ENCODE peak calls at places on chromosomes 3 and 15, in four cellular contexts. C, M, W and B are unnamed samples.

GRCh38 chr3:35437381-35437780 is 201.9 kb upstream of the ARPP21 start:
- DNase-seq in C (no peak), M (no peak), W (no peak), B (no peak)

GRCh38 chr3:17836919-17837318 is 94.5 kb upstream of the TBC1D5 start:
- DNase-seq in C (no peak), M (no peak), W (no peak), B (no peak)

GRCh38 chr15:32685576-32685975 is 32.2 kb upstream of the GREM1 start:
- DNase-seq in C (no peak), M (no peak), W (no peak), B (no peak)

GRCh38 chr3:48464713-48465221 is 18.2 kb downstream of the ATRIP start:
- DNase-seq in C (no peak), M (no peak), W (no peak), B (no peak)

GRCh38 chr3:30370681-30371271 is 235.6 kb upstream of the TGFBR2 start:
- DNase-seq in C (no peak), M (no peak), W (no peak), B (no peak)

GRCh38 chr15:40365016-40365415 is 7.0 kb downstream of the DISP2 start:
- DNase-seq in C (no peak), M (no peak), W (no peak), B (no peak)

GRCh38 chr15:24878153-24878552 is 76.6 kb upstream of the SNRPN start:
- DNase-seq in C (no peak), M (no peak), W (no peak), B (peak)

GRCh38 chr3:15633766-15634588 is 32.4 kb downstream of the BTD start:
- DNase-seq in C (no peak), M (no peak), W (no peak), B (no peak)

GRCh38 chr15:96336045-96336642 is 5.6 kb downstream of the NR2F2 start:
- DNase-seq in C (no peak), M (no peak), W (no peak), B (no peak)

GRCh38 chr15:68808770-68809169 is 11.9 kb downstream of the ANP32A start:
- DNase-seq in C (no peak), M (no peak), W (no peak), B (no peak)

GRCh38 chr15:39154136-39154770 is 426.6 kb upstream of the THBS1 start:
- DNase-seq in C (no peak), M (no peak), W (no peak), B (no peak)
- TF ChIP-seq CTCF in C (peak), M (peak), W (peak), B (no peak)

GRCh38 chr3:153704115-153704514 is 417.1 kb upstream of the ARHGEF26 start:
- DNase-seq in C (no peak), M (no peak), W (no peak), B (no peak)
- TF ChIP-seq CTCF in C (no peak), M (no peak), W (no peak), B (no peak)

GRCh38 chr3:140922634-140923033 is 19.0 kb upstream of the SLC25A36 start:
- DNase-seq in C (no peak), M (no peak), W (no peak), B (no peak)
- TF ChIP-seq CTCF in C (peak), M (peak), W (peak), B (no peak)

DNA sequence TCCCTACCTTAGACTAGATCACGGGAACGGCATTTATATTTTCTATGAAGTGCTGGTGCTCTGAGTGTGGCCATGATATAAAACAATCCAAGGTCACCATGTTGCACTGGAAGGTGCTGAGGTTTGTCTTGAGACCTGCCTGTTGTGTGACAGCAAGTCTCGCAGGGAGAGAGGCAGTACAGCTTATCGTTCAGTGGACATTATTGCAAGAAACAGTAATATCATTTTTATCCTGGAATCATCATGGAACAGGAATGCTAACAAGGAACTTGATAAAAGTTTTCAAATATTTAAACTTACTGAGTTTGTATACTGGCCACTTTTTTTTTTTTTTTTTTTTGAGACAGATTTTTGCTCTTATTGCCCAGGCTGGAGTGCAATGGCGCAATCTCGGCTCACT is 40.0 kb upstream of the GCNT3 start:
- DNase-seq in C (no peak), M (no peak), W (no peak), B (no peak)
- TF ChIP-seq CTCF in C (no peak), M (no peak), W (no peak), B (no peak)

DNA sequence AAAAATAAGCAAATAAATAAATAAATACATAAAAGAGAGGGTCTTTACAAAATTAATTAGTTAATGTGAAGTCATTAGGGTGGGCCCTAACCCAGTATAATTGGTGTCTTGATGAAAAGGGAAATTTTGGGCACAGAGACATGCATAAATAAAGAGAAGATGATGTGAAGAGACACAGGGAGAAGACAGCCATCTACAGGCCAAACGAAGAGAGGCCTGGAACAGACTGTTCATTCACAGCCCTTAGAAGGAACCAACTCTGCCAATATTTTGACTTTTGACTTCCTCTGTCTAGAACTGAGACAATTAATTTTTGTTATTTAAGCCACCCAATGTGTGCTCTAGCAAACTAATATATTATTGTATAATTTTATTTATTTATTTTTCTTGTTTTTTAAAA is 29.6 kb upstream of the SELENOK start:
- DNase-seq in C (no peak), M (no peak), W (no peak), B (peak)
- TF ChIP-seq CTCF in C (peak), M (peak), W (no peak), B (peak)